ENCODE peak calls at places on chromosomes 4 and X, in four cellular contexts. One of them, this sample, is unnamed.

GRCh38 chrX:71492086-71493065 is 40.5 kb upstream of the OGT start:
- DNase-seq in GM12878: no peak
- DNase-seq in K562: no peak
- DNase-seq in HEK293T: no peak
- DNase-seq in this sample: no peak

GRCh38 chrX:100098660-100099375 is 311.3 kb downstream of the PCDH19 start:
- DNase-seq in GM12878: no peak
- DNase-seq in HEK293T: no peak
- DNase-seq in K562: no peak
- DNase-seq in this sample: no peak

GRCh38 chrX:6708041-6708440 is 173.1 kb upstream of the VCX3A start:
- DNase-seq in HEK293T: no peak
- DNase-seq in K562: no peak
- DNase-seq in GM12878: no peak
- DNase-seq in this sample: no peak

GRCh38 chrX:22220941-22221340 is 51.8 kb upstream of the CBLL2 start:
- DNase-seq in K562: no peak
- DNase-seq in GM12878: no peak
- DNase-seq in HEK293T: no peak
- DNase-seq in this sample: no peak

GRCh38 chr4:139278956-139279722 is 886 bp downstream of the MGARP start:
- DNase-seq in K562: no peak
- DNase-seq in HEK293T: peak; percentile 34
- DNase-seq in GM12878: no peak
- DNase-seq in this sample: no peak

GRCh38 chr4:13616597-13616996 is 10.9 kb downstream of the BOD1L1 start:
- DNase-seq in K562: no peak
- DNase-seq in HEK293T: no peak
- DNase-seq in GM12878: no peak
- DNase-seq in this sample: no peak

GRCh38 chr4:162461952-162462351 is 298.2 kb upstream of the FSTL5 start:
- DNase-seq in HEK293T: no peak
- DNase-seq in GM12878: no peak
- DNase-seq in K562: no peak
- DNase-seq in this sample: no peak

GRCh38 chrX:41692162-41692749 is 3.5 kb downstream of the GPR34 start:
- DNase-seq in HEK293T: no peak
- DNase-seq in K562: no peak
- DNase-seq in GM12878: no peak
- DNase-seq in this sample: no peak

GRCh38 chrX:67607436-67607835 is 63.6 kb downstream of the AR start:
- DNase-seq in GM12878: no peak
- DNase-seq in HEK293T: no peak
- DNase-seq in K562: no peak
- DNase-seq in this sample: no peak

GRCh38 chrX:17031827-17032226 is 85.4 kb downstream of the REPS2 start:
- DNase-seq in K562: no peak
- DNase-seq in HEK293T: no peak
- DNase-seq in GM12878: no peak
- DNase-seq in this sample: no peak

GRCh38 chr4:77959566-77960338 is 97.1 kb downstream of the MRPL1 start:
- DNase-seq in HEK293T: peak; percentile 21
- DNase-seq in K562: peak; percentile 34
- DNase-seq in GM12878: peak; percentile 12
- DNase-seq in this sample: peak; percentile 63

GRCh38 chr4:84126061-84126787 is 372.9 kb downstream of the NKX6-1 start:
- DNase-seq in GM12878: no peak
- DNase-seq in HEK293T: no peak
- DNase-seq in K562: no peak
- DNase-seq in this sample: no peak

GRCh38 chr4:162163892-162164759 is at the start of gene FSTL5:
- DNase-seq in K562: peak; percentile 0
- DNase-seq in GM12878: no peak
- DNase-seq in HEK293T: peak; percentile 80
- DNase-seq in this sample: peak; percentile 16

GRCh38 chrX:4277122-4277521 is 563.7 kb upstream of the PRKX start:
- DNase-seq in HEK293T: peak; percentile 7
- DNase-seq in GM12878: no peak
- DNase-seq in K562: no peak
- DNase-seq in this sample: no peak

GRCh38 chr4:70721747-70722146 is at the start of gene RUFY3:
- DNase-seq in HEK293T: peak; percentile 75
- DNase-seq in K562: no peak
- DNase-seq in GM12878: no peak
- DNase-seq in this sample: no peak

GRCh38 chrX:9312922-9313867 is 151.7 kb upstream of the TBL1X start:
- DNase-seq in HEK293T: peak; percentile 66
- DNase-seq in GM12878: no peak
- DNase-seq in K562: peak; percentile 53
- DNase-seq in this sample: peak; percentile 13

GRCh38 chr4:39698424-39699009 is 581 bp downstream of the UBE2K start:
- DNase-seq in GM12878: no peak
- DNase-seq in HEK293T: peak; percentile 34
- DNase-seq in K562: peak; percentile 65
- DNase-seq in this sample: peak; percentile 25

GRCh38 chr4:106140601-106141000 is 175.4 kb downstream of the TBCK start:
- DNase-seq in GM12878: no peak
- DNase-seq in K562: no peak
- DNase-seq in HEK293T: no peak
- DNase-seq in this sample: no peak

GRCh38 chr4:12633058-12633651 is 851.0 kb downstream of the RAB28 start:
- DNase-seq in K562: peak; percentile 54
- DNase-seq in HEK293T: peak; percentile 69
- DNase-seq in GM12878: peak; percentile 26
- DNase-seq in this sample: peak; percentile 57

GRCh38 chr4:5955201-5955821 is 62.4 kb upstream of the CRMP1 start:
- DNase-seq in K562: no peak
- DNase-seq in GM12878: no peak
- DNase-seq in HEK293T: no peak
- DNase-seq in this sample: no peak

GRCh38 chr4:3257125-3257690 is 8.2 kb downstream of the MSANTD1 start:
- DNase-seq in K562: no peak
- DNase-seq in GM12878: no peak
- DNase-seq in HEK293T: no peak
- DNase-seq in this sample: no peak

GRCh38 chr4:3316146-3316545 is 23.3 kb downstream of the RGS12 start:
- DNase-seq in HEK293T: no peak
- DNase-seq in K562: no peak
- DNase-seq in GM12878: no peak
- DNase-seq in this sample: no peak

GRCh38 chr4:110988741-110989140 is 365.9 kb upstream of the PITX2 start:
- DNase-seq in K562: no peak
- DNase-seq in GM12878: no peak
- DNase-seq in HEK293T: no peak
- DNase-seq in this sample: no peak

GRCh38 chrX:123083924-123084323 is 100.2 kb upstream of the GRIA3 start:
- DNase-seq in HEK293T: no peak
- DNase-seq in GM12878: no peak
- DNase-seq in K562: no peak
- DNase-seq in this sample: no peak

GRCh38 chrX:41258871-41259270 is 75.1 kb upstream of the DDX3X start:
- DNase-seq in GM12878: no peak
- DNase-seq in K562: no peak
- DNase-seq in HEK293T: no peak
- DNase-seq in this sample: no peak

GRCh38 chr4:159229164-159229563 is 126.3 kb downstream of the RAPGEF2 start:
- DNase-seq in K562: no peak
- DNase-seq in GM12878: no peak
- DNase-seq in HEK293T: no peak
- DNase-seq in this sample: peak; percentile 80

GRCh38 chr4:101355767-101356702 is 8.7 kb upstream of the PPP3CA start:
- DNase-seq in HEK293T: no peak
- DNase-seq in K562: no peak
- DNase-seq in GM12878: no peak
- DNase-seq in this sample: peak; percentile 81

GRCh38 chr4:14726441-14727405 is 275.6 kb upstream of the CPEB2 start:
- DNase-seq in K562: no peak
- DNase-seq in HEK293T: no peak
- DNase-seq in GM12878: no peak
- DNase-seq in this sample: no peak

GRCh38 chrX:34810364-34810763 is 132.2 kb upstream of the FAM47B start:
- DNase-seq in K562: no peak
- DNase-seq in GM12878: no peak
- DNase-seq in HEK293T: no peak
- DNase-seq in this sample: no peak

GRCh38 chrX:12548746-12549145 is 242.5 kb upstream of the PRPS2 start:
- DNase-seq in K562: no peak
- DNase-seq in HEK293T: peak; percentile 17
- DNase-seq in GM12878: no peak
- DNase-seq in this sample: no peak

GRCh38 chrX:138756234-138756633 is 44.7 kb upstream of the FGF13 start:
- DNase-seq in HEK293T: peak; percentile 19
- DNase-seq in K562: peak; percentile 8
- DNase-seq in GM12878: no peak
- DNase-seq in this sample: no peak
- TF ChIP-seq FOXK2 in HEK293T: no peak
- TF ChIP-seq FOXK2 in K562: no peak
- TF ChIP-seq FOXK2 in GM12878: no peak
- TF ChIP-seq FOXK2 in this sample: no peak

GRCh38 chr4:119517361-119518229 is 111.0 kb downstream of the PDE5A start:
- DNase-seq in HEK293T: no peak
- DNase-seq in GM12878: no peak
- DNase-seq in K562: no peak
- DNase-seq in this sample: peak; percentile 53
- TF ChIP-seq FOXK2 in HEK293T: no peak
- TF ChIP-seq FOXK2 in GM12878: no peak
- TF ChIP-seq FOXK2 in K562: no peak
- TF ChIP-seq FOXK2 in this sample: no peak

GRCh38 chr4:4694296-4694772 is 152.5 kb upstream of the STX18 start:
- DNase-seq in HEK293T: peak; percentile 59
- DNase-seq in K562: peak; percentile 54
- DNase-seq in GM12878: no peak
- DNase-seq in this sample: peak; percentile 92
- TF ChIP-seq FOXK2 in HEK293T: no peak
- TF ChIP-seq FOXK2 in K562: no peak
- TF ChIP-seq FOXK2 in GM12878: no peak
- TF ChIP-seq FOXK2 in this sample: peak; percentile 49

GRCh38 chrX:130523460-130524394 is 121.9 kb downstream of the RBMX2 start:
- DNase-seq in K562: peak; percentile 80
- DNase-seq in HEK293T: peak; percentile 68
- DNase-seq in GM12878: no peak
- DNase-seq in this sample: no peak
- TF ChIP-seq FOXK2 in K562: no peak
- TF ChIP-seq FOXK2 in HEK293T: no peak
- TF ChIP-seq FOXK2 in GM12878: no peak
- TF ChIP-seq FOXK2 in this sample: no peak

GRCh38 chr4:54109226-54110018 is 9.5 kb downstream of the GSX2 start:
- DNase-seq in K562: no peak
- DNase-seq in GM12878: no peak
- DNase-seq in HEK293T: no peak
- DNase-seq in this sample: no peak
- TF ChIP-seq FOXK2 in K562: no peak
- TF ChIP-seq FOXK2 in GM12878: no peak
- TF ChIP-seq FOXK2 in HEK293T: no peak
- TF ChIP-seq FOXK2 in this sample: no peak

GRCh38 chr4:8072235-8072968 is 86.2 kb downstream of the ABLIM2 start:
- DNase-seq in GM12878: no peak
- DNase-seq in K562: no peak
- DNase-seq in HEK293T: no peak
- DNase-seq in this sample: no peak

GRCh38 chr4:8076023-8076422 is 82.6 kb downstream of the ABLIM2 start:
- DNase-seq in HEK293T: no peak
- DNase-seq in K562: no peak
- DNase-seq in GM12878: no peak
- DNase-seq in this sample: no peak

GRCh38 chr4:8071741-8072140 is 86.9 kb downstream of the ABLIM2 start:
- DNase-seq in HEK293T: no peak
- DNase-seq in GM12878: no peak
- DNase-seq in K562: no peak
- DNase-seq in this sample: no peak

GRCh38 chr4:8070751-8071718 is 87.6 kb downstream of the ABLIM2 start:
- DNase-seq in K562: no peak
- DNase-seq in GM12878: no peak
- DNase-seq in HEK293T: no peak
- DNase-seq in this sample: no peak

DNA sequence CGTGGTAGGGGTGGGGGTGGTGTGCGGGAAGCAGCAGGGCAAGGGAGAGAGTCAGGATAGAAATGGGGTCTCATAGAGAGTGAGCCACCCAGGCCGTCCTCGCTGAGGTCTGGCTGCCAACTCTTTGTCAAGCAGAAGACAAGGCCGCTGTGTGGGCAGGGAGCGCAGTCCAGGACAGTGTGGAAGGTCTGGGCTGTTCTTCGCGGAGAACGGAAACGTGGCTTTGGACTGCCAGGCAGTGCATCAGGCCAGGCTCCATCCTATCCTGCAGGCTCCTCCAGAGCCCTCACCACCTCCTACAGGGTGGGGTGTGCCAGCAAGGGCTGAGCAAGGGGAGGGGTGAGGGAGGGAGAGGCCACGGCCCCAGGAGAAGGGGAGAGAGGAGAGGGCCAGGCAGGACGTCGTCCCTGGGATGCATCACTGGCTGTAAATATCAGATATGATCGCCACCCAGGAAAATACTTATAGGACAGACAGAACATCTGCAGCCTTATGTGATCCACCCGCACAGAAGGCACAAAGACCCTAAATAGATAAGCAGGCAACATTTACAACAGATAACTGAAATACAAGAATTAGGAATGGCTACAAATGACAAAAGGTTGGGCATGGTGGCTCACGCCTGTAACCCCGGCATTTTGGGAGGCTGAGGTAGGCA is 85.3 kb downstream of the ABLIM2 start:
- DNase-seq in GM12878: no peak
- DNase-seq in K562: no peak
- DNase-seq in HEK293T: no peak
- DNase-seq in this sample: no peak
- TF ChIP-seq FOXK2 in GM12878: no peak
- TF ChIP-seq FOXK2 in K562: no peak
- TF ChIP-seq FOXK2 in HEK293T: no peak
- TF ChIP-seq FOXK2 in this sample: no peak

GRCh38 chr4:169147217-169147616 is 123.5 kb downstream of the SH3RF1 start:
- DNase-seq in HEK293T: no peak
- DNase-seq in GM12878: no peak
- DNase-seq in K562: no peak
- DNase-seq in this sample: no peak
- TF ChIP-seq FOXK2 in HEK293T: no peak
- TF ChIP-seq FOXK2 in GM12878: no peak
- TF ChIP-seq FOXK2 in K562: no peak
- TF ChIP-seq FOXK2 in this sample: no peak

This sample was measured in HepG2.